ENCODE peak calls at places on chromosomes 2 and 18, in eight cellular contexts. Z is uterus, O is PC-9, B is IMR-90, V is thoracic aorta, T is psoas muscle, H is sigmoid colon, S is upper lobe of right lung. D is an unnamed sample.

GRCh38 chr2:27977623-27978312 is 87.2 kb downstream of the BABAM2 start:
- DNase-seq in Z (no peak), O (peak), B (peak), V (no peak), T (peak), H (no peak), S (no peak), D (no peak)

GRCh38 chr2:145563752-145564615 is 1044.1 kb upstream of the ZEB2 start:
- DNase-seq in Z (no peak), O (peak), B (peak), V (no peak), T (no peak), H (no peak), S (no peak), D (no peak)

GRCh38 chr2:96344011-96344410 is 8.4 kb downstream of the NCAPH start:
- DNase-seq in Z (no peak), O (no peak), B (peak), V (no peak), T (no peak), H (no peak), S (no peak), D (no peak)

GRCh38 chr2:121473502-121473901 is 57.2 kb upstream of the RNU4ATAC start:
- DNase-seq in Z (no peak), O (no peak), B (no peak), V (no peak), T (no peak), H (no peak), S (no peak), D (no peak)

GRCh38 chr2:199302851-199303250 is 154.9 kb downstream of the SATB2 start:
- DNase-seq in Z (no peak), O (no peak), B (peak), V (no peak), T (no peak), H (no peak), S (no peak), D (no peak)

GRCh38 chr2:150153646-150154307 is 333.7 kb downstream of the RND3 start:
- DNase-seq in Z (no peak), O (peak), B (no peak), V (no peak), T (no peak), H (no peak), S (no peak), D (no peak)

GRCh38 chr2:70557171-70557838 is 3.7 kb upstream of the TGFA start:
- DNase-seq in Z (no peak), O (peak), B (no peak), V (no peak), T (no peak), H (no peak), S (no peak), D (no peak)

GRCh38 chr2:47083485-47083884 is 71.6 kb downstream of the STPG4 start:
- DNase-seq in Z (no peak), O (no peak), B (no peak), V (no peak), T (no peak), H (no peak), S (no peak), D (no peak)

GRCh38 chr2:65661980-65662653 is 229.7 kb upstream of the SPRED2 start:
- DNase-seq in Z (peak), O (no peak), B (peak), V (no peak), T (no peak), H (peak), S (no peak), D (no peak)
- H3K4me3 ChIP-seq in Z (peak), O (no peak), B (no peak), V (peak), T (peak), H (peak), S (no peak), D (no peak)

DNA sequence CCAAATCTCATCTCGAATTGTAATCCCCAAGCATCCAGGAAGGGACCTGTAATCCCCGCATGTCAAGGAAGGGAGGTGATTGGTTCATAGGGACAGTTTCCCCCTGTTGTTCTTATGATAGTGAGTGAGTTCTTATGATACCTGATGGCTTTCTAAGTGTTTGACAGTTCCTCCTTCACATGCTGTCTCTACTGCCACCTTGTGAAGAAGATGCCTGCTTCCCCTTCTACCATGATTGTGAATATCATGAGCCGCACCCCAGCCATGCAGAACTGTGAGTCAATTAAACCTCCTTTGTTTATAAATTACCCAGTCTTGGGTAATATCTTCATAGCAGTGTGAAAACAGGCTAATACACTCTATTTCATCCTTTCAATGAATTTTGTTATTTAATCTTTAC is 446.7 kb downstream of the RNF144A start:
- DNase-seq in Z (no peak), O (no peak), B (no peak), V (no peak), T (no peak), H (no peak), S (no peak), D (no peak)
- TF ChIP-seq CTCF in Z (no peak), O (no peak), B (no peak), V (no peak), T (no peak), H (no peak), S (no peak), D (no peak)

DNA sequence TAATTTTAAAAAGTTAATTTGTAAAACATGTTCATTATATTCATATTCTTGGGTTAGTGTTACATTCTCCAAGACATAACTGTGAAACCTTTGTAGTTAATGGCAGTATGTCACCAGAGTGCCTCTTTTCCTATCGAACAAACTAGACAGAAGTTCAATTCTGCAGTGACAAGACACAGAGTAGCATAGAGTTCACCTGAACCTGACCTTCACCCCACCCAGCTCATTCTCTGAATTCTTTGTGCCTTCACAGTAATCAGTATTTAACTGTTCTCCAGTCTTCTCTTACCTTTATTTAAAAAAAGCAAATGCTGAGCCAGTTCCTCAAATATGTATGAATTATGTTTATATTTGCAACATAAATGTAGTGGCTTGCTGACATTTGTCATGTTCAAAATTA is 52.9 kb upstream of the CHMP1B start:
- DNase-seq in Z (no peak), O (no peak), B (no peak), V (no peak), T (no peak), H (no peak), S (no peak), D (no peak)
- H3K4me3 ChIP-seq in Z (no peak), O (no peak), B (no peak), V (no peak), T (no peak), H (no peak), S (no peak), D (no peak)

DNA sequence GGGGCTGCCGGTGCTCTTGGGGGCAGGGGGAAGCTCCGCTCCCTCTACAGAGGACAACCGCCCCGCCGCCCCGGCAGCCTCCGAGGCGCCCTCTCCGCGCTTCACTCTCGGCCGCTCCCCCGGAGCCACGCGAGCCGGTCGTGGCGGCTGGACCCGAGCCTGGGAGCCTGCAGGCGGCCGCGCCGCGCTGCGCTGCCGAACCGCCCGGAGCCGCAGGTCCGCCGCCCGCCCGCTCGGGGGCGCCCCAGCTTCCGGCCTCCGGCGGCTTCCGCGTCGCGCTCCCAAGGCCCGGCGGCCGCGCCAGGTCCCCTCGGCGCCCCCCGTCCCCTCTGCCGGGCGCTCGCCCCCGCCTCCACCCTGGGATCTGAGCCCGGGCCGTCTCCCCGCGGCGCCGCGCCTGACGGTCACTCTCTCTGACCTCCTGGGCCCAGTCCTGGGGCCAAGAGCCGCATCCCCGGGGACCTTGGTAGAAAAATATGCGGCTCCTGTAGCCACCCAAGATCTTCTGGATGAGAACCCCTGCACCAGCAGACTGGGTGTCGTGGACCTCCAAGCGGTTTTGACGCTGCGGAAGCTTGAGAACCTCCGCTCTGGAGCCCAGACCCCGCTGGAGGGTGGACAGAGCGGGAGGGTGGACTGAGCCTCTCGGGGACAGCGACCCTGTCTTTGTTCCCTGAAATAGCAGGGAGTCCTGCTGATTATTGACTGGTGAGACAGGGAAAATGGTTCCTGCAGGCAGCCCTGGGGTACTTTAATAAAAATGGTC is 44.3 kb downstream of the SERTAD2 start:
- DNase-seq in Z (peak), O (no peak), B (peak), V (no peak), T (peak), H (peak), S (peak), D (no peak)
- TF ChIP-seq CTCF in Z (peak), O (peak), B (peak), V (no peak), T (peak), H (no peak), S (no peak), D (no peak)

DNA sequence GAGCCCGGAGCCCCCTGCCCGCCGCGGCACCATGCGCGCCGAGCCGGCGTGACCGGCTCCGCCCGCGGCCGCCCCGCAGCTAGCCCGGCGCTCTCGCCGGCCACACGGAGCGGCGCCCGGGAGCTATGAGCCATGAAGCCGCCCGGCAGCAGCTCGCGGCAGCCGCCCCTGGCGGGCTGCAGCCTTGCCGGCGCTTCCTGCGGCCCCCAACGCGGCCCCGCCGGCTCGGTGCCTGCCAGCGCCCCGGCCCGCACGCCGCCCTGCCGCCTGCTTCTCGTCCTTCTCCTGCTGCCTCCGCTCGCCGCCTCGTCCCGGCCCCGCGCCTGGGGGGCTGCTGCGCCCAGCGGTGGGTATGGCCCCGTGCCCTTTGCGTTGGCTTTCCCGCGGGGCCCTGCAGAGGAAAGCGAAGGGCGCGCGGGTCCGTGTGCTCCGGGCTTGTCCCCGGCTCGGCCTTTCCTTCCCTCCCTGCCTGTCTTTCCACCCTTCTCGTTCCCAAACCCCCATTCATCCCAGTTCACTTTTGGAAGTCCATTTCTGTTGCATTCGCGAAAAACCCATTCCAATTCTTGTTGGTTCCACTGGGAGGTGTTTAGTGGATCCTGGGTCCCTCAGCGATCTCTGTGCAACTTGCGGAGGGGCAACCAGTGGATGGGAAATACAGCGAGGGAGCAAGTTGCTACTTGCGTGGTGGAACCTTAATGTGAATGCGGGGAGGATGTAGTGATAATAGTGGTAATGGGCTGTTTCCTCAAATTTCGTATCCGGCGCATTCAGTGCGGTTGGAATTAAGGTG is 599 bp downstream of the ADAM23 start:
- DNase-seq in Z (no peak), O (no peak), B (peak), V (no peak), T (peak), H (no peak), S (no peak), D (no peak)
- H3K4me3 ChIP-seq in Z (peak), O (peak), B (peak), V (peak), T (peak), H (peak), S (peak), D (peak)

DNA sequence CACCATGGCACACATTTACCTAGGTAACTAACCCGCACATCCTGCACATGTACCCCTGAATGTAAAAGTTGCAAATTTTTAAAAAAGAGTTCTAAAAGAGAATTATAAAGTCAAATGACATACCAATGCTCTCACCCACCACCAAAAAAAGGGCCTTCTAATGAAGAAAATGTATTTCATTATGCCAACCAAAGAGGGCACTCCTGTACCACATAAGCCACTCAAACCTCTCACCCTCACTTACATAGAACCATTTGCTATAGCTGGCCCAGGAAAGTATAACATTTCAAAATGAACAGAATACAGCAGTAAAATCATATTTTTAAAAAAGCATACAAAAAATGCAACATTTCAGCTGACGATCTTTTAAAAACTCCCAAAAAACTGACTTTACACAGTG is 241.5 kb upstream of the PKDCC start:
- DNase-seq in Z (no peak), O (no peak), B (no peak), V (no peak), T (no peak), H (no peak), S (no peak), D (no peak)
- TF ChIP-seq CTCF in Z (no peak), O (peak), B (no peak), V (no peak), T (no peak), H (no peak), S (no peak), D (no peak)